ENCODE peak calls at places on chromosomes 6 and 20, in four cellular contexts. One of them, this sample, is unnamed.

GRCh38 chr20:20143165-20143564 is 90.8 kb downstream of the CFAP61 start:
- DNase-seq in HCT116: no peak
- DNase-seq in breast epithelium: no peak
- DNase-seq in SJSA1: no peak
- DNase-seq in this sample: no peak

GRCh38 chr6:35727935-35728662 is 8.7 kb upstream of the ARMC12 start:
- DNase-seq in SJSA1: peak; percentile 73
- DNase-seq in HCT116: no peak
- DNase-seq in breast epithelium: peak; percentile 95
- DNase-seq in this sample: peak; percentile 96

GRCh38 chr6:170378502-170378901 is 71.9 kb downstream of the FAM120B start:
- DNase-seq in HCT116: no peak
- DNase-seq in SJSA1: no peak
- DNase-seq in breast epithelium: no peak
- DNase-seq in this sample: no peak

GRCh38 chr6:90284745-90285481 is 11.7 kb downstream of the BACH2 start:
- DNase-seq in HCT116: peak; percentile 56
- DNase-seq in breast epithelium: no peak
- DNase-seq in SJSA1: peak; percentile 65
- DNase-seq in this sample: peak; percentile 31

GRCh38 chr6:33716379-33716778 is 4.9 kb upstream of the UQCC2 start:
- DNase-seq in breast epithelium: no peak
- DNase-seq in SJSA1: no peak
- DNase-seq in HCT116: peak; percentile 60
- DNase-seq in this sample: no peak

GRCh38 chr6:1082040-1082935 is 229.6 kb upstream of the FOXQ1 start:
- DNase-seq in SJSA1: no peak
- DNase-seq in breast epithelium: no peak
- DNase-seq in HCT116: no peak
- DNase-seq in this sample: no peak

GRCh38 chr20:63854766-63855362 is 6.4 kb upstream of the ABHD16B start:
- DNase-seq in HCT116: no peak
- DNase-seq in breast epithelium: no peak
- DNase-seq in SJSA1: no peak
- DNase-seq in this sample: no peak

GRCh38 chr6:63997727-63998126 is 362.1 kb downstream of the PHF3 start:
- DNase-seq in breast epithelium: no peak
- DNase-seq in SJSA1: no peak
- DNase-seq in HCT116: no peak
- DNase-seq in this sample: no peak

GRCh38 chr6:149168968-149169367 is 148.5 kb upstream of the TAB2 start:
- DNase-seq in HCT116: no peak
- DNase-seq in breast epithelium: no peak
- DNase-seq in SJSA1: no peak
- DNase-seq in this sample: no peak

GRCh38 chr6:138086573-138087196 is 20.5 kb downstream of the PERP start:
- DNase-seq in HCT116: peak; percentile 85
- DNase-seq in breast epithelium: no peak
- DNase-seq in SJSA1: peak; percentile 37
- DNase-seq in this sample: no peak

GRCh38 chr6:135270676-135271536 is 89.8 kb downstream of the MYB start:
- DNase-seq in SJSA1: no peak
- DNase-seq in HCT116: no peak
- DNase-seq in breast epithelium: peak; percentile 30
- DNase-seq in this sample: no peak

GRCh38 chr6:157449610-157450009 is 68.6 kb downstream of the ZDHHC14 start:
- DNase-seq in HCT116: no peak
- DNase-seq in breast epithelium: no peak
- DNase-seq in SJSA1: no peak
- DNase-seq in this sample: no peak

GRCh38 chr20:251352-251751 is 6.2 kb upstream of the DEFB132 start:
- DNase-seq in HCT116: no peak
- DNase-seq in SJSA1: no peak
- DNase-seq in breast epithelium: no peak
- DNase-seq in this sample: no peak

GRCh38 chr6:67252663-67253062 is 1382.4 kb upstream of the ADGRB3 start:
- DNase-seq in HCT116: no peak
- DNase-seq in SJSA1: no peak
- DNase-seq in breast epithelium: no peak
- DNase-seq in this sample: no peak

GRCh38 chr6:103672169-103672568 is 1187.5 kb downstream of the HACE1 start:
- DNase-seq in SJSA1: no peak
- DNase-seq in breast epithelium: no peak
- DNase-seq in HCT116: peak; percentile 16
- DNase-seq in this sample: no peak

GRCh38 chr20:11375368-11375767 is 542.3 kb upstream of the BTBD3 start:
- DNase-seq in SJSA1: no peak
- DNase-seq in breast epithelium: no peak
- DNase-seq in HCT116: no peak
- DNase-seq in this sample: no peak

GRCh38 chr20:46688151-46689081 is 828 bp downstream of the TP53RK start:
- DNase-seq in HCT116: no peak
- DNase-seq in breast epithelium: peak; percentile 40
- DNase-seq in SJSA1: no peak
- DNase-seq in this sample: no peak

GRCh38 chr6:76435174-76435573 is 362.7 kb upstream of the IMPG1 start:
- DNase-seq in SJSA1: no peak
- DNase-seq in breast epithelium: no peak
- DNase-seq in HCT116: no peak
- DNase-seq in this sample: no peak

GRCh38 chr6:33320315-33321181 is 3.0 kb upstream of the ZBTB22 start:
- DNase-seq in breast epithelium: peak; percentile 66
- DNase-seq in HCT116: no peak
- DNase-seq in SJSA1: no peak
- DNase-seq in this sample: no peak

GRCh38 chr6:147167576-147168461 is 36.4 kb upstream of the STXBP5 start:
- DNase-seq in SJSA1: no peak
- DNase-seq in breast epithelium: no peak
- DNase-seq in HCT116: no peak
- DNase-seq in this sample: no peak

GRCh38 chr20:23602261-23602660 is 3.5 kb downstream of the CST9 start:
- DNase-seq in SJSA1: no peak
- DNase-seq in HCT116: no peak
- DNase-seq in breast epithelium: no peak
- DNase-seq in this sample: no peak

GRCh38 chr6:66328181-66328580 is 621.2 kb upstream of the EYS start:
- DNase-seq in breast epithelium: no peak
- DNase-seq in HCT116: no peak
- DNase-seq in SJSA1: no peak
- DNase-seq in this sample: no peak

GRCh38 chr20:33653218-33653899 is 8.8 kb upstream of the C20orf144 start:
- DNase-seq in HCT116: peak; percentile 35
- DNase-seq in breast epithelium: no peak
- DNase-seq in SJSA1: peak; percentile 69
- DNase-seq in this sample: no peak

GRCh38 chr20:6245436-6245835 is 122.6 kb upstream of the FERMT1 start:
- DNase-seq in SJSA1: no peak
- DNase-seq in breast epithelium: no peak
- DNase-seq in HCT116: no peak
- DNase-seq in this sample: no peak

GRCh38 chr6:149264629-149265028 is 52.9 kb upstream of the TAB2 start:
- DNase-seq in HCT116: no peak
- DNase-seq in SJSA1: no peak
- DNase-seq in breast epithelium: no peak
- DNase-seq in this sample: no peak

GRCh38 chr6:169964440-169965212 is 213.2 kb downstream of the ERMARD start:
- DNase-seq in breast epithelium: no peak
- DNase-seq in HCT116: no peak
- DNase-seq in SJSA1: no peak
- DNase-seq in this sample: no peak

GRCh38 chr6:164039954-164040375 is 625.4 kb downstream of the QKI start:
- DNase-seq in SJSA1: no peak
- DNase-seq in HCT116: no peak
- DNase-seq in breast epithelium: no peak
- DNase-seq in this sample: no peak

GRCh38 chr6:139686308-139686707 is 311.9 kb upstream of the CITED2 start:
- DNase-seq in HCT116: no peak
- DNase-seq in breast epithelium: no peak
- DNase-seq in SJSA1: no peak
- DNase-seq in this sample: peak; percentile 76

GRCh38 chr6:56399250-56399671 is 151.9 kb upstream of the COL21A1 start:
- DNase-seq in breast epithelium: no peak
- DNase-seq in HCT116: no peak
- DNase-seq in SJSA1: no peak
- DNase-seq in this sample: no peak

GRCh38 chr6:88626460-88626859 is 337.0 kb downstream of the RNGTT start:
- DNase-seq in breast epithelium: no peak
- DNase-seq in HCT116: no peak
- DNase-seq in SJSA1: no peak
- DNase-seq in this sample: no peak

GRCh38 chr6:2917065-2917464 is 14.0 kb upstream of the SERPINB9 start:
- DNase-seq in SJSA1: no peak
- DNase-seq in breast epithelium: no peak
- DNase-seq in HCT116: no peak
- DNase-seq in this sample: no peak

GRCh38 chr6:41228616-41229015 is 467 bp downstream of the TREML4 start:
- DNase-seq in breast epithelium: no peak
- DNase-seq in SJSA1: no peak
- DNase-seq in HCT116: no peak
- DNase-seq in this sample: no peak

GRCh38 chr6:159094444-159095252 is 49.9 kb upstream of the TAGAP start:
- DNase-seq in breast epithelium: no peak
- DNase-seq in SJSA1: no peak
- DNase-seq in HCT116: no peak
- DNase-seq in this sample: no peak

GRCh38 chr6:109979033-109979921 is 1.2 kb downstream of the GPR6 start:
- DNase-seq in SJSA1: no peak
- DNase-seq in breast epithelium: no peak
- DNase-seq in HCT116: no peak
- DNase-seq in this sample: no peak

GRCh38 chr20:59756241-59756640 is 151.9 kb downstream of the PHACTR3 start:
- DNase-seq in SJSA1: no peak
- DNase-seq in HCT116: no peak
- DNase-seq in breast epithelium: no peak
- DNase-seq in this sample: no peak

GRCh38 chr20:35661013-35661412 is 3.7 kb downstream of the CPNE1 start:
- DNase-seq in breast epithelium: no peak
- DNase-seq in SJSA1: no peak
- DNase-seq in HCT116: peak; percentile 12
- DNase-seq in this sample: no peak
- H3K4me3 ChIP-seq in breast epithelium: no peak overlapping the region
- H3K4me3 ChIP-seq in SJSA1: no peak overlapping the region
- H3K4me3 ChIP-seq in HCT116: no peak overlapping the region
- H3K4me3 ChIP-seq in this sample: no peak overlapping the region

DNA sequence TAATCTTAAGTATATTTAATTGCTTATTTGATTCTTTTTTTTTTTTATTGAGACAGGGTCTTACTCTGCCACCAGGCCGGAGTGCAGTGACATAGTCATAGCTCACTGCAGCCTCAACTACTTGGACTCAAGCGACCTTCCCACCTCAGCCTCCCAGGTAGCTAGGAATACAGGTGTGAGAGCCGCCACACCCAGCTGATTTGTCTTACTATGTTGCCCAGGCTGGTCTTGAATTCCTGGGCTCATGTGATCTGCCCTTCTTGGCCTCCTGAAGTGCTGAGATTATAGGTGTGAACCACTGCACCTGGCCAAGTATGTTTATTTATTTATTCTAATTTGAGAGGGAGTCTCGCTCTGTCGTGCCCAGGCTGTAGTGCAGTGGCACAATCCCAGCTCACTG is 38.2 kb downstream of the PTPN1 start:
- DNase-seq in breast epithelium: no peak
- DNase-seq in SJSA1: no peak
- DNase-seq in HCT116: no peak
- DNase-seq in this sample: no peak
- H3K4me1 ChIP-seq in breast epithelium: no peaks in the 10 kb centered on the region
- H3K4me1 ChIP-seq in SJSA1: peaks cover 42% of the 10 kb centered on the region
- H3K4me1 ChIP-seq in HCT116: peaks cover 61% of the 10 kb centered on the region
- H3K4me1 ChIP-seq in this sample: peaks cover 44% of the 10 kb centered on the region

GRCh38 chr20:35734777-35735649 is 7.0 kb downstream of the RBM39 start:
- DNase-seq in breast epithelium: no peak
- DNase-seq in HCT116: no peak
- DNase-seq in SJSA1: no peak
- DNase-seq in this sample: no peak
- H3K4me3 ChIP-seq in breast epithelium: no peak overlapping the region
- H3K4me3 ChIP-seq in HCT116: no peak overlapping the region
- H3K4me3 ChIP-seq in SJSA1: no peak overlapping the region
- H3K4me3 ChIP-seq in this sample: peak overlapping the region; percentile 11

GRCh38 chr6:43805695-43806040 is 35.7 kb downstream of the VEGFA start:
- DNase-seq in breast epithelium: no peak
- DNase-seq in SJSA1: no peak
- DNase-seq in HCT116: no peak
- DNase-seq in this sample: no peak
- H3K4me1 ChIP-seq in breast epithelium: peaks cover 5% of the 10 kb centered on the region
- H3K4me1 ChIP-seq in SJSA1: peaks cover 3% of the 10 kb centered on the region
- H3K4me1 ChIP-seq in HCT116: peaks cover 29% of the 10 kb centered on the region
- H3K4me1 ChIP-seq in this sample: peaks cover 25% of the 10 kb centered on the region

GRCh38 chr20:2687514-2687913 is 5.1 kb upstream of the EBF4 start:
- DNase-seq in breast epithelium: no peak
- DNase-seq in SJSA1: no peak
- DNase-seq in HCT116: no peak
- DNase-seq in this sample: no peak

GRCh38 chr20:2690718-2691117 is 1.9 kb upstream of the EBF4 start:
- DNase-seq in HCT116: no peak
- DNase-seq in breast epithelium: no peak
- DNase-seq in SJSA1: no peak
- DNase-seq in this sample: no peak

GRCh38 chr20:2690213-2690612 is 2.4 kb upstream of the EBF4 start:
- DNase-seq in HCT116: no peak
- DNase-seq in SJSA1: no peak
- DNase-seq in breast epithelium: no peak
- DNase-seq in this sample: no peak

GRCh38 chr20:2691127-2691526 is 1.5 kb upstream of the EBF4 start:
- DNase-seq in breast epithelium: no peak
- DNase-seq in SJSA1: no peak
- DNase-seq in HCT116: no peak
- DNase-seq in this sample: no peak

GRCh38 chr20:2688041-2688591 is 4.5 kb upstream of the EBF4 start:
- DNase-seq in HCT116: peak; percentile 15
- DNase-seq in breast epithelium: no peak
- DNase-seq in SJSA1: no peak
- DNase-seq in this sample: no peak
- H3K4me3 ChIP-seq in HCT116: no peak overlapping the region
- H3K4me3 ChIP-seq in breast epithelium: no peak overlapping the region
- H3K4me3 ChIP-seq in SJSA1: no peak overlapping the region
- H3K4me3 ChIP-seq in this sample: no peak overlapping the region

GRCh38 chr6:131173680-131174079 is 38.4 kb downstream of the AKAP7 start:
- DNase-seq in SJSA1: peak; percentile 62
- DNase-seq in HCT116: no peak
- DNase-seq in breast epithelium: no peak
- DNase-seq in this sample: no peak
- H3K4me1 ChIP-seq in SJSA1: peaks cover 28% of the 10 kb centered on the region
- H3K4me1 ChIP-seq in HCT116: no peaks in the 10 kb centered on the region
- H3K4me1 ChIP-seq in breast epithelium: no peaks in the 10 kb centered on the region
- H3K4me1 ChIP-seq in this sample: no peaks in the 10 kb centered on the region

DNA sequence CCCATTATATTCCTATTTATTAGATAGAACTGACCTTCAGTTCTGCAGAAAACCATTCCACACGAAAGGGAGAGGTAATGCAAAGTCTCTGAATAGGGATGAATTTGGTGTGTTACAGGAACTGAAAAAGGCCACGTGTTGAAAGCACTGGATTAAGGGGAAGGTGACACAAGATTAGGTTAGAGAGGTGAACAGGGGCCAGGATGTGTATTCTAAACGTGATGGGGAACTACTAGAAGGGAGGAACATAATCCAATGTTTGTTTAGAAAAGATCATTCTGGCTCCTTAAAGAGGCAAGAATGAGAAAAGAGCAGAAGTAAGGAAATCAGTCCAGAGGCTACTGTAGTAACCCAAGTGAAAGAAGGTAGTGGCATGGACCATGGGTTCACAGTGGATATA is 6.3 kb upstream of the ZKSCAN8 start:
- DNase-seq in HCT116: no peak
- DNase-seq in breast epithelium: no peak
- DNase-seq in SJSA1: no peak
- DNase-seq in this sample: no peak
- H3K4me3 ChIP-seq in HCT116: peak overlapping the region; percentile 93
- H3K4me3 ChIP-seq in breast epithelium: no peak overlapping the region
- H3K4me3 ChIP-seq in SJSA1: peak overlapping the region; percentile 54
- H3K4me3 ChIP-seq in this sample: no peak overlapping the region